ENCODE peak calls at places on chromosomes 12 and 14, in four cellular contexts. One of them, this sample, is unnamed.

GRCh38 chr12:3583656-3584334 is 92.8 kb downstream of the PRMT8 start:
- DNase-seq in gastrocnemius medialis: no peak
- DNase-seq in heart left ventricle: no peak
- DNase-seq in AG04449: no peak
- DNase-seq in this sample: no peak

GRCh38 chr14:89027097-89027740 is 202.8 kb downstream of the TTC8 start:
- DNase-seq in gastrocnemius medialis: no peak
- DNase-seq in heart left ventricle: peak; percentile 22
- DNase-seq in AG04449: no peak
- DNase-seq in this sample: no peak

GRCh38 chr14:26833777-26834176 is 235.9 kb upstream of the NOVA1 start:
- DNase-seq in gastrocnemius medialis: no peak
- DNase-seq in heart left ventricle: no peak
- DNase-seq in AG04449: no peak
- DNase-seq in this sample: no peak

GRCh38 chr14:91005716-91006115 is 54.7 kb downstream of the RPS6KA5 start:
- DNase-seq in gastrocnemius medialis: no peak
- DNase-seq in heart left ventricle: no peak
- DNase-seq in AG04449: no peak
- DNase-seq in this sample: no peak

GRCh38 chr12:124087251-124088141 is 114.5 kb downstream of the ZNF664 start:
- DNase-seq in gastrocnemius medialis: no peak
- DNase-seq in heart left ventricle: no peak
- DNase-seq in AG04449: no peak
- DNase-seq in this sample: no peak

GRCh38 chr12:111412830-111413441 is 7.2 kb downstream of the SH2B3 start:
- DNase-seq in gastrocnemius medialis: no peak
- DNase-seq in heart left ventricle: no peak
- DNase-seq in AG04449: no peak
- DNase-seq in this sample: no peak

GRCh38 chr14:43483415-43483814 is 1023.7 kb downstream of the FSCB start:
- DNase-seq in gastrocnemius medialis: no peak
- DNase-seq in heart left ventricle: no peak
- DNase-seq in AG04449: no peak
- DNase-seq in this sample: no peak

GRCh38 chr12:38374751-38375150 is 58.2 kb downstream of the ALG10B start:
- DNase-seq in gastrocnemius medialis: no peak
- DNase-seq in heart left ventricle: no peak
- DNase-seq in AG04449: no peak
- DNase-seq in this sample: no peak

GRCh38 chr14:60756847-60757246 is 22.3 kb downstream of the MNAT1 start:
- DNase-seq in gastrocnemius medialis: no peak
- DNase-seq in heart left ventricle: no peak
- DNase-seq in AG04449: no peak
- DNase-seq in this sample: no peak

GRCh38 chr12:67147447-67147846 is 121.7 kb upstream of the CAND1 start:
- DNase-seq in gastrocnemius medialis: no peak
- DNase-seq in heart left ventricle: no peak
- DNase-seq in AG04449: no peak
- DNase-seq in this sample: no peak

GRCh38 chr12:108508243-108508642 is 6.8 kb upstream of the FICD start:
- DNase-seq in gastrocnemius medialis: no peak
- DNase-seq in heart left ventricle: no peak
- DNase-seq in AG04449: no peak
- DNase-seq in this sample: no peak

GRCh38 chr12:212383-212798 is 1.6 kb downstream of the SLC6A12 start:
- DNase-seq in gastrocnemius medialis: no peak
- DNase-seq in heart left ventricle: no peak
- DNase-seq in AG04449: no peak
- DNase-seq in this sample: no peak

GRCh38 chr12:124737772-124738635 is 125.7 kb downstream of the SCARB1 start:
- DNase-seq in gastrocnemius medialis: no peak
- DNase-seq in heart left ventricle: no peak
- DNase-seq in AG04449: no peak
- DNase-seq in this sample: no peak

GRCh38 chr12:102601621-102602020 is 121.3 kb upstream of the IGF1 start:
- DNase-seq in gastrocnemius medialis: no peak
- DNase-seq in heart left ventricle: no peak
- DNase-seq in AG04449: no peak
- DNase-seq in this sample: no peak

GRCh38 chr12:105721051-105721825 is 390.7 kb downstream of the C12orf75 start:
- DNase-seq in gastrocnemius medialis: no peak
- DNase-seq in heart left ventricle: no peak
- DNase-seq in AG04449: no peak
- DNase-seq in this sample: no peak

GRCh38 chr12:68423175-68423574 is 91.0 kb upstream of the MDM1 start:
- DNase-seq in gastrocnemius medialis: no peak
- DNase-seq in heart left ventricle: no peak
- DNase-seq in AG04449: no peak
- DNase-seq in this sample: no peak

GRCh38 chr12:73307260-73307659 is 1035.1 kb downstream of the TRHDE start:
- DNase-seq in gastrocnemius medialis: no peak
- DNase-seq in heart left ventricle: no peak
- DNase-seq in AG04449: no peak
- DNase-seq in this sample: no peak

GRCh38 chr14:100065942-100066574 is 836 bp downstream of the EVL start:
- DNase-seq in gastrocnemius medialis: no peak
- DNase-seq in heart left ventricle: no peak
- DNase-seq in AG04449: no peak
- DNase-seq in this sample: no peak

GRCh38 chr14:22820731-22821130 is 5.5 kb upstream of the SLC7A7 start:
- DNase-seq in gastrocnemius medialis: no peak
- DNase-seq in heart left ventricle: no peak
- DNase-seq in AG04449: no peak
- DNase-seq in this sample: no peak

GRCh38 chr12:24222968-24223367 is 273.5 kb upstream of the SOX5 start:
- DNase-seq in gastrocnemius medialis: no peak
- DNase-seq in heart left ventricle: no peak
- DNase-seq in AG04449: no peak
- DNase-seq in this sample: no peak

GRCh38 chr14:93892923-93893549 is 34.1 kb upstream of the FAM181A start:
- DNase-seq in gastrocnemius medialis: no peak
- DNase-seq in heart left ventricle: peak; percentile 58
- DNase-seq in AG04449: no peak
- DNase-seq in this sample: peak; percentile 60

GRCh38 chr12:92696240-92696639 is 6.5 kb upstream of the PLEKHG7 start:
- DNase-seq in gastrocnemius medialis: no peak
- DNase-seq in heart left ventricle: no peak
- DNase-seq in AG04449: no peak
- DNase-seq in this sample: no peak

GRCh38 chr14:57871487-57872080 is 5.7 kb upstream of the SLC35F4 start:
- DNase-seq in gastrocnemius medialis: no peak
- DNase-seq in heart left ventricle: no peak
- DNase-seq in AG04449: no peak
- DNase-seq in this sample: no peak

GRCh38 chr12:94172973-94173372 is 24.6 kb downstream of the PLXNC1 start:
- DNase-seq in gastrocnemius medialis: no peak
- DNase-seq in heart left ventricle: no peak
- DNase-seq in AG04449: peak; percentile 94
- DNase-seq in this sample: peak; percentile 43

GRCh38 chr12:5268424-5269210 is 163.3 kb upstream of the NTF3 start:
- DNase-seq in gastrocnemius medialis: no peak
- DNase-seq in heart left ventricle: no peak
- DNase-seq in AG04449: no peak
- DNase-seq in this sample: no peak

GRCh38 chr12:59637657-59638150 is 41.9 kb downstream of the SLC16A7 start:
- DNase-seq in gastrocnemius medialis: no peak
- DNase-seq in heart left ventricle: no peak
- DNase-seq in AG04449: no peak
- DNase-seq in this sample: no peak

GRCh38 chr14:99451234-99451633 is 29.4 kb downstream of the SETD3 start:
- DNase-seq in gastrocnemius medialis: no peak
- DNase-seq in heart left ventricle: no peak
- DNase-seq in AG04449: no peak
- DNase-seq in this sample: no peak

GRCh38 chr14:105475916-105476845 is 1.6 kb downstream of the CRIP2 start:
- DNase-seq in gastrocnemius medialis: no peak
- DNase-seq in heart left ventricle: peak; percentile 84
- DNase-seq in AG04449: no peak
- DNase-seq in this sample: peak; percentile 90
- H3K4me3 ChIP-seq in gastrocnemius medialis: peak overlapping the region; percentile 60
- H3K4me3 ChIP-seq in heart left ventricle: peak overlapping the region; percentile 100
- H3K4me3 ChIP-seq in AG04449: no peak overlapping the region
- H3K4me3 ChIP-seq in this sample: peak overlapping the region; percentile 74

GRCh38 chr14:97703006-97703760 is 906.0 kb downstream of the VRK1 start:
- DNase-seq in gastrocnemius medialis: no peak
- DNase-seq in heart left ventricle: no peak
- DNase-seq in AG04449: no peak
- DNase-seq in this sample: no peak
- H3K4me3 ChIP-seq in gastrocnemius medialis: no peak overlapping the region
- H3K4me3 ChIP-seq in heart left ventricle: no peak overlapping the region
- H3K4me3 ChIP-seq in AG04449: no peak overlapping the region
- H3K4me3 ChIP-seq in this sample: no peak overlapping the region

DNA sequence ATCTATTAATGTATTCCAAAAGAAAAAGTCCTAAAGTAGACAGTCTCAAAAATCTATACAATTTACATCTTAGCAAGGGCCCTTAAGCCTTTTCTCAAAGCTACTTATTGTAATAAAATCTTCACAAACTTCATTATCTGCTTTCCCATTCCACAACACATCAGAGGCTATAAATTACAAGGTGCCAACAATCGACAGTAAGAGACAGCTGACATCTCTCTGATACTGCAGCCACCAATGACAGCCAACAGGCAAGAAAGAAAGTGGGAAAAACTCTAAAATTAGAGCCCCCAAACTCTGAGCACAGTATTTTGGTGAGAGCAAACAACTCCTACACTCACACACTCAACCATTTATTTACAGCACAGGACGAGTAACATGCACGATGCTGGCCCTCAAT is 2.2 kb downstream of the ANGEL1 start:
- DNase-seq in gastrocnemius medialis: no peak
- DNase-seq in heart left ventricle: no peak
- DNase-seq in AG04449: no peak
- DNase-seq in this sample: no peak
- H3K4me3 ChIP-seq in gastrocnemius medialis: peak overlapping the region; percentile 71
- H3K4me3 ChIP-seq in heart left ventricle: peak overlapping the region; percentile 74
- H3K4me3 ChIP-seq in AG04449: no peak overlapping the region
- H3K4me3 ChIP-seq in this sample: no peak overlapping the region

GRCh38 chr12:6612247-6612646 is 5.1 kb upstream of the CHD4 start:
- DNase-seq in gastrocnemius medialis: no peak
- DNase-seq in heart left ventricle: no peak
- DNase-seq in AG04449: no peak
- DNase-seq in this sample: no peak

GRCh38 chr12:6612652-6613014 is 5.5 kb upstream of the CHD4 start:
- DNase-seq in gastrocnemius medialis: no peak
- DNase-seq in heart left ventricle: no peak
- DNase-seq in AG04449: no peak
- DNase-seq in this sample: no peak

GRCh38 chr12:6613776-6614512 is 6.8 kb upstream of the CHD4 start:
- DNase-seq in gastrocnemius medialis: peak; percentile 70
- DNase-seq in heart left ventricle: peak; percentile 94
- DNase-seq in AG04449: peak; percentile 83
- DNase-seq in this sample: peak; percentile 98

GRCh38 chr12:6614513-6615177 is 7.5 kb upstream of the CHD4 start:
- DNase-seq in gastrocnemius medialis: no peak
- DNase-seq in heart left ventricle: no peak
- DNase-seq in AG04449: no peak
- DNase-seq in this sample: no peak

GRCh38 chr12:6613015-6613775 is 6.0 kb upstream of the CHD4 start:
- DNase-seq in gastrocnemius medialis: no peak
- DNase-seq in heart left ventricle: peak; percentile 86
- DNase-seq in AG04449: no peak
- DNase-seq in this sample: peak; percentile 68
- H3K4me3 ChIP-seq in gastrocnemius medialis: peak overlapping the region; percentile 24
- H3K4me3 ChIP-seq in heart left ventricle: peak overlapping the region; percentile 47
- H3K4me3 ChIP-seq in AG04449: peak overlapping the region; percentile 12
- H3K4me3 ChIP-seq in this sample: no peak overlapping the region

DNA sequence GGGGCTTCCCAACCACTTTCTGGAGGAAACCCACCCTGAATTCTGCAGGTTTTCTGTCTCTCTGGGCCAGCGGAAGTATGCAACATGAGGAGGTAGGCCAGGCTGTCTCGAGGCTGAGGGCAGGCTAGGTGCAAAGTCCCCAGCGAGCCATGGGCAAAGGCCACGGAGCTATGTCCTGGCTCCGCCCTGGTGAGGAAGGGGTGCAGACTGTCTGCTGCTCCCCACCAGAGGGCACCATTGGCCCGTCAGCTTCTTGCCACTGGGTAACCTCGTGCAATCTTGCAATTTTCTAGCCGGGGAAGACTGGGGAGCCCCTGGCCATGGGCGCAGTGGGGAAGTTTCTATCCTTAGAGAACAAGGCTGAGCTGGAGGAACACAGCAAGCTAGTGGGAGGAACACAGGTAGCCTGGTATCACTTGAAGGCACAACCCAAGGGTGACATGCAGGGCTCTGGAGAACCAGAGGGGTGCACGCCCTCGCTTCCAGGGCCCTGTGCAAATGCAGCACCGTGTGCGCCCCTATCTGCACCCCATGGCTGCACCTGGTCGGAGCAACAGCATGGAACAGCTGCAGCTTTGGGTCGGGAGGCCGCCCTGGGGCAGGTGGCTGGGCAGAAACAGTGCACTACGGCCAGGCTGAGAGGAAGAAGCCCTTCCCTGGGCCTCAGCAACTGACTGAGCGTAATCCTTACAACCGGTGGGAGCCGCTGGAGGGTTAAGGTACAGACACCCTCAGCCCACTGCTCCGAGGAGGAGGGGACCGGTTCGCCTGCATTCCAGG is 27.6 kb upstream of the RPLP0 start:
- DNase-seq in gastrocnemius medialis: peak; percentile 71
- DNase-seq in heart left ventricle: peak; percentile 89
- DNase-seq in AG04449: no peak
- DNase-seq in this sample: peak; percentile 81
- H3K4me3 ChIP-seq in gastrocnemius medialis: peak overlapping the region; percentile 27
- H3K4me3 ChIP-seq in heart left ventricle: peak overlapping the region; percentile 20
- H3K4me3 ChIP-seq in AG04449: peak overlapping the region; percentile 4
- H3K4me3 ChIP-seq in this sample: no peak overlapping the region

GRCh38 chr12:48980953-48981756 is 3.0 kb downstream of the WNT1 start:
- DNase-seq in gastrocnemius medialis: no peak
- DNase-seq in heart left ventricle: no peak
- DNase-seq in AG04449: no peak
- DNase-seq in this sample: no peak
- H3K4me3 ChIP-seq in gastrocnemius medialis: peak overlapping the region; percentile 46
- H3K4me3 ChIP-seq in heart left ventricle: peak overlapping the region; percentile 48
- H3K4me3 ChIP-seq in AG04449: peak overlapping the region; percentile 30
- H3K4me3 ChIP-seq in this sample: no peak overlapping the region

DNA sequence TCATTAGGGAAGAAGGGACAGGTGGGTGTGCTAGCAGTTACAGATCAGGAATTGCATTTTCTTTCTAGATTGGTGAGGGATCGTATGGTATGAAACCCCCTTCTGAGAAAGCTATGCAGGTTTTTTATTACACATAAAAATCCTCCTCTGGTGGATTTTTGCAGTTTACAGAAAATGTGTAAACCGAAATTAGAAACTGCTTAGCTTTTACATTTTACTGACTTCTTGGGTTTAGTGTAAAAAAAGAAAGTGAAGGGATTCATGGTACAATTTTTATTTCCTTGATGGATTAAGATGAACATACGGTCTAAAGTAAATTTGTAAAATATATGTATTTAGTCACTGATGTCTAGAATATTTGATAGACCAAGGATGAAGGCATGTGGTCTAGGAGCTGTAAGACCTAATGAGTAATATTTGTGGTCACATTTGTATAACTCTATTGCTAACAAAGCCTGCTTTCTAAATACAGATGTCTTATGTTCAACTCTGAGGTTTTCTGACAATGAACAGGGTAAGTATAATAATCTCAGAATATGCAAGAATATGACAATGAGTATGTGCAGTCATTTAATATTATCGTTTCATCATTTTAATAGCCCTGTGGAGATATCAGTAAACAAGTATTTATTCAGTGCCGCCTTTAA is 389.8 kb downstream of the LRIG3 start:
- DNase-seq in gastrocnemius medialis: no peak
- DNase-seq in heart left ventricle: no peak
- DNase-seq in AG04449: no peak
- DNase-seq in this sample: no peak
- H3K4me3 ChIP-seq in gastrocnemius medialis: no peak overlapping the region
- H3K4me3 ChIP-seq in heart left ventricle: no peak overlapping the region
- H3K4me3 ChIP-seq in AG04449: no peak overlapping the region
- H3K4me3 ChIP-seq in this sample: no peak overlapping the region